ENCODE peak calls at places on chromosome 10, in seven cellular contexts. A is glutamatergic neuron; O is stimulated activated CD4-positive, alpha-beta T cell treated with anti-CD3 and anti-CD28 coated beads, Interleukin-2, amount 100 ng/mL, for 48 hours; G is H54; U is brain microvascular endothelial cell; I is endothelial cell; F is NCI-H1694 treated with DMSO at 0.1 percent for 48 hours. L is an unnamed sample.

GRCh38 chr10:3438608-3439007 is 266.0 kb upstream of the PITRM1 start:
- DNase-seq in O (no peak), U (no peak), I (no peak), G (no peak), A (no peak), F (no peak), L (no peak)

GRCh38 chr10:125772112-125772863 is 3.3 kb downstream of the MMP21 start:
- DNase-seq in U (no peak), O (no peak), I (no peak), F (no peak), A (no peak), G (no peak), L (no peak)

GRCh38 chr10:124012066-124012465 is 81.3 kb downstream of the CHST15 start:
- DNase-seq in A (no peak), G (no peak), O (no peak), F (no peak), U (no peak), I (no peak), L (no peak)

GRCh38 chr10:131239926-131240325 is 71.6 kb downstream of the TCERG1L start:
- DNase-seq in G (no peak), O (no peak), I (no peak), A (no peak), U (no peak), F (no peak), L (no peak)

GRCh38 chr10:12628964-12629766 is 279.8 kb downstream of the CAMK1D start:
- DNase-seq in G (no peak), U (no peak), A (no peak), I (no peak), O (no peak), F (no peak), L (no peak)

GRCh38 chr10:125134483-125134848 is 25.9 kb downstream of the CTBP2 start:
- DNase-seq in G (no peak), I (no peak), A (no peak), O (no peak), F (no peak), U (no peak), L (no peak)

GRCh38 chr10:96743988-96744585 is 23.8 kb upstream of the PIK3AP1 start:
- DNase-seq in U (peak), I (no peak), G (no peak), O (no peak), F (no peak), A (no peak), L (no peak)

GRCh38 chr10:108404155-108404554 is 1239.6 kb upstream of the SORCS1 start:
- DNase-seq in I (no peak), O (no peak), A (no peak), U (no peak), F (no peak), G (no peak), L (no peak)

GRCh38 chr10:2246747-2247146 is 509.4 kb upstream of the ADARB2 start:
- DNase-seq in I (no peak), U (no peak), O (no peak), G (no peak), A (no peak), F (no peak), L (no peak)

GRCh38 chr10:126243976-126244375 is 144.3 kb downstream of the ADAM12 start:
- DNase-seq in F (no peak), A (no peak), O (no peak), U (peak), I (no peak), G (no peak), L (no peak)

GRCh38 chr10:20839141-20839540 is 58.0 kb downstream of the NEBL start:
- DNase-seq in U (peak), O (no peak), I (no peak), A (no peak), F (no peak), G (no peak), L (no peak)

GRCh38 chr10:132447446-132448247 is 50.6 kb downstream of the PWWP2B start:
- DNase-seq in F (no peak), A (peak), O (peak), G (peak), I (no peak), U (peak), L (peak)

GRCh38 chr10:5291501-5292195 is 73.1 kb upstream of the UCN3 start:
- DNase-seq in F (no peak), U (peak), O (no peak), G (peak), A (no peak), I (no peak), L (no peak)

GRCh38 chr10:131792809-131793208 is 108.0 kb upstream of the PPP2R2D start:
- DNase-seq in F (no peak), U (no peak), I (no peak), A (no peak), G (no peak), O (no peak), L (peak)

GRCh38 chr10:10235003-10235402 is 782.7 kb upstream of the CELF2 start:
- DNase-seq in O (no peak), U (peak), F (no peak), G (no peak), I (no peak), A (no peak), L (no peak)